ENCODE peak calls at places on chromosomes 13 and 19, in ten cellular contexts. H is activated gamma-delta T cell treated with anti-CD3 and anti-CD28 coated beads, Interleukin-2, amount 50 U/mL, for 16 hours; X is activated T-cell treated with anti-CD3 and anti-CD28 coated beads for 24 hours; T is anterior cingulate cortex; W is hippocampal formation; U is skeletal muscle cell; B is lung microvascular endothelial cell; R is C1 segment of cervical spinal cord; S is pulmonary artery endothelial cell; D is Jurkat, Clone E6-1. J is an unnamed sample.

GRCh38 chr13:23701646-23702045 is 131.4 kb downstream of the TNFRSF19 start:
- DNase-seq in R (no peak), S (no peak), W (no peak), H (no peak), D (no peak), T (no peak), U (peak), B (no peak), X (no peak), J (no peak)

GRCh38 chr13:75792526-75793187 is 156.5 kb downstream of the LMO7 start:
- DNase-seq in T (no peak), D (no peak), R (no peak), W (no peak), S (no peak), X (no peak), H (no peak), U (no peak), B (no peak), J (no peak)

GRCh38 chr19:38547446-38547845 is 70.3 kb downstream of the MAP4K1 start:
- DNase-seq in D (no peak), W (no peak), X (no peak), U (no peak), T (no peak), B (no peak), S (no peak), R (no peak), H (no peak), J (no peak)

GRCh38 chr19:2986951-2987491 is 9.7 kb downstream of the TLE6 start:
- DNase-seq in H (no peak), X (no peak), S (no peak), T (no peak), R (no peak), D (no peak), U (no peak), W (no peak), B (peak), J (no peak)

GRCh38 chr19:42281175-42282035 is 12.4 kb downstream of the CIC start:
- DNase-seq in W (peak), T (peak), R (peak), S (no peak), B (peak), U (no peak), X (no peak), H (no peak), D (no peak), J (peak)

GRCh38 chr13:105642511-105642958 is 892.9 kb downstream of the EFNB2 start:
- DNase-seq in B (no peak), W (no peak), S (no peak), T (no peak), U (no peak), X (no peak), R (no peak), D (no peak), H (no peak), J (no peak)

GRCh38 chr13:27977476-27978300 is 8.6 kb upstream of the CDX2 start:
- DNase-seq in W (no peak), R (no peak), D (no peak), S (no peak), X (no peak), B (peak), U (no peak), T (no peak), H (no peak), J (no peak)

GRCh38 chr19:48968179-48968661 is 3.1 kb downstream of the FTL start:
- DNase-seq in X (no peak), B (no peak), R (no peak), S (no peak), T (no peak), D (no peak), U (no peak), H (no peak), W (no peak), J (no peak)

GRCh38 chr19:49347835-49348234 is 12.6 kb downstream of the CD37 start:
- DNase-seq in U (no peak), X (no peak), H (no peak), D (peak), R (no peak), T (no peak), B (peak), S (no peak), W (no peak), J (no peak)

GRCh38 chr13:46197299-46197975 is 14.3 kb upstream of the LRRC63 start:
- DNase-seq in R (no peak), T (no peak), W (no peak), X (no peak), S (no peak), B (no peak), D (no peak), H (no peak), U (no peak), J (no peak)

GRCh38 chr19:23867895-23868294 is 46.8 kb upstream of the ZNF726 start:
- DNase-seq in S (no peak), B (no peak), R (no peak), H (no peak), X (no peak), D (no peak), T (no peak), W (no peak), U (no peak), J (no peak)

GRCh38 chr19:8085606-8086464 is 33.3 kb downstream of the CCL25 start:
- DNase-seq in W (no peak), D (no peak), T (no peak), U (no peak), H (no peak), S (no peak), B (peak), R (no peak), X (no peak), J (no peak)

GRCh38 chr13:109427148-109427547 is 359.2 kb downstream of the IRS2 start:
- DNase-seq in R (no peak), B (no peak), W (no peak), X (no peak), U (peak), S (no peak), D (no peak), T (no peak), H (no peak), J (no peak)

GRCh38 chr13:52428295-52428694 is 22.1 kb downstream of the VPS36 start:
- DNase-seq in X (no peak), R (no peak), S (peak), U (no peak), B (peak), T (no peak), H (no peak), D (no peak), W (no peak), J (no peak)

GRCh38 chr13:113742000-113742441 is 17.0 kb upstream of the TMEM255B start:
- DNase-seq in B (peak), T (no peak), X (no peak), H (no peak), W (no peak), R (no peak), D (no peak), U (peak), S (no peak), J (no peak)